ENCODE peak calls at places on chromosomes 7 and 10, in nine cellular contexts. Z is neural crest cell, V is fibroblast of villous mesenchyme, S is fibroblast of the aortic adventitia, X is pancreas, F is PC-3, D is GM20000, B is ovary, W is GM10248. Q is an unnamed sample.

GRCh38 chr10:116848032-116848911 is 1.0 kb upstream of the ENO4 start:
- DNase-seq in Z (no peak), V (no peak), S (no peak), X (no peak), F (no peak), D (peak), B (no peak), W (peak), Q (peak)

GRCh38 chr7:130877236-130877635 is 143.2 kb upstream of the KLF14 start:
- DNase-seq in Z (no peak), V (no peak), S (no peak), X (no peak), F (no peak), D (no peak), B (no peak), W (no peak), Q (no peak)

GRCh38 chr10:49312291-49312869 is 13.4 kb downstream of the C10orf71 start:
- DNase-seq in Z (no peak), V (no peak), S (no peak), X (no peak), F (no peak), D (no peak), B (no peak), W (no peak), Q (no peak)

GRCh38 chr7:56105508-56105907 is 768 bp downstream of the CHCHD2 start:
- DNase-seq in Z (no peak), V (peak), S (peak), X (peak), F (peak), D (no peak), B (no peak), W (no peak), Q (peak)

GRCh38 chr10:73096041-73096451 is 620 bp downstream of the P4HA1 start:
- DNase-seq in Z (peak), V (peak), S (peak), X (peak), F (peak), D (peak), B (peak), W (peak), Q (peak)

GRCh38 chr10:124733566-124734245 is 10.5 kb downstream of the FAM53B start:
- DNase-seq in Z (no peak), V (no peak), S (peak), X (no peak), F (no peak), D (no peak), B (no peak), W (no peak), Q (no peak)

GRCh38 chr10:600876-601275 is 88.6 kb downstream of the DIP2C start:
- DNase-seq in Z (no peak), V (no peak), S (peak), X (peak), F (no peak), D (no peak), B (no peak), W (no peak), Q (peak)

GRCh38 chr7:18614841-18615240 is 119.3 kb downstream of the HDAC9 start:
- DNase-seq in Z (no peak), V (no peak), S (no peak), X (no peak), F (no peak), D (no peak), B (no peak), W (no peak), Q (no peak)

GRCh38 chr7:65411249-65411648 is 37.6 kb downstream of the ZNF92 start:
- DNase-seq in Z (no peak), V (no peak), S (no peak), X (no peak), F (no peak), D (no peak), B (no peak), W (no peak), Q (no peak)

GRCh38 chr7:99618726-99619125 is 2.0 kb downstream of the ZSCAN25 start:
- DNase-seq in Z (no peak), V (peak), S (no peak), X (no peak), F (peak), D (no peak), B (no peak), W (no peak), Q (peak)

GRCh38 chr7:151485006-151485732 is 34.5 kb downstream of the RHEB start:
- DNase-seq in Z (no peak), V (peak), S (peak), X (no peak), F (peak), D (peak), B (no peak), W (no peak), Q (peak)

GRCh38 chr10:14889318-14889717 is 10.7 kb downstream of the SUV39H2 start:
- DNase-seq in Z (no peak), V (peak), S (peak), X (no peak), F (peak), D (peak), B (no peak), W (peak), Q (peak)
- TF ChIP-seq CTCF in Z (peak), V (peak), S (peak), X (no peak), F (peak), D (peak), B (no peak), W (peak), Q (peak)

GRCh38 chr7:154566877-154567276 is 436.0 kb downstream of the PAXIP1 start:
- DNase-seq in Z (no peak), V (no peak), S (no peak), X (no peak), F (no peak), D (no peak), B (no peak), W (no peak), Q (no peak)
- TF ChIP-seq CTCF in Z (peak), V (no peak), S (no peak), X (no peak), F (peak), D (no peak), B (no peak), W (no peak), Q (no peak)

GRCh38 chr7:235576-236395 is 43.4 kb downstream of the FAM20C start:
- DNase-seq in Z (no peak), V (no peak), S (no peak), X (peak), F (no peak), D (no peak), B (peak), W (no peak), Q (no peak)

GRCh38 chr7:240128-240676 is 47.8 kb downstream of the FAM20C start:
- DNase-seq in Z (no peak), V (no peak), S (no peak), X (no peak), F (no peak), D (no peak), B (no peak), W (no peak), Q (no peak)

GRCh38 chr7:234712-235553 is 42.6 kb downstream of the FAM20C start:
- DNase-seq in Z (no peak), V (peak), S (peak), X (no peak), F (peak), D (no peak), B (no peak), W (no peak), Q (no peak)

GRCh38 chr7:236967-237366 is 44.6 kb downstream of the FAM20C start:
- DNase-seq in Z (no peak), V (no peak), S (no peak), X (no peak), F (no peak), D (no peak), B (no peak), W (no peak), Q (no peak)

DNA sequence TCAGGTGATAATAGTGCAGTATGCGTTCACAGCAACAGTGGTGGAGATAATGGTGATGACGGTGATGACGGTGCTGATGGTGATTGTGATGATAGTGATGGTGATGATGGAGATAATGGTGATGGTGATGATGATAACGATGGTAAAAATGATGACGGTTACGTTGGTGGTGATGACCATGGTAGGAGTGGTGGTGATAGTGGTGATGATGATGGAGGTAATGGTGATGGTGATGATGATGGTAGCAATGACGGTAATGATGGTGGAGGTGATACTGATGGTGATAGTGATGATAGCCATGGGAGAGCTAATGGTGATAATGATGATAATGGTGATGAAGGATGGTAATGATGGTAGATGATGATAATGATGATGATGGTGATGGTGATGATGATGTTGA is 45.0 kb downstream of the FAM20C start:
- DNase-seq in Z (no peak), V (no peak), S (no peak), X (no peak), F (no peak), D (no peak), B (no peak), W (no peak), Q (no peak)
- TF ChIP-seq CTCF in Z (no peak), V (no peak), S (no peak), X (no peak), F (no peak), D (no peak), B (no peak), W (no peak), Q (no peak)

DNA sequence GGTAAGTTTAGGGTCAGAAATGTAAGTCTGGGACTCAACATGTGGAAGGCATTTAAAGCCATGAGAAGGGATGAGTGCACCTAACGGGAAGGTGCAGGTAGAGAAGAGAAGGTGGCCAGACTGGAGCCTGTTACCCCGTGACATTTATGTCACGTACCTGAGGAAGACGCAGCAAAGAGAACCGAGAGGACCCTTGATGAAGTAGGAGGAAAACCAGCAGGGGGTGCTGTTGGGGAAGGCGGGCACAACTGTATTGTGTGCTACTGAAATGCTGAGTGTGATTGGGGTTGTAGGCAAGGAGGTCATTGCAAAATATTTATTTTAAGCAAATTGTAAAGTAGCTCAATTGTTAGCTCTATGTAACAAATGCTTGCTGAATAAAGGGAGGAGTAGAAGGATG is 338.2 kb upstream of the PRKCQ start:
- DNase-seq in Z (peak), V (no peak), S (no peak), X (no peak), F (no peak), D (peak), B (peak), W (peak), Q (peak)
- TF ChIP-seq CTCF in Z (peak), V (no peak), S (peak), X (no peak), F (peak), D (peak), B (no peak), W (peak), Q (peak)

GRCh38 chr10:107444443-107444842 is 279.9 kb upstream of the SORCS1 start:
- DNase-seq in Z (no peak), V (no peak), S (no peak), X (no peak), F (no peak), D (no peak), B (no peak), W (no peak), Q (no peak)

GRCh38 chr10:107451047-107451446 is 286.5 kb upstream of the SORCS1 start:
- DNase-seq in Z (no peak), V (no peak), S (no peak), X (no peak), F (no peak), D (no peak), B (no peak), W (no peak), Q (no peak)

DNA sequence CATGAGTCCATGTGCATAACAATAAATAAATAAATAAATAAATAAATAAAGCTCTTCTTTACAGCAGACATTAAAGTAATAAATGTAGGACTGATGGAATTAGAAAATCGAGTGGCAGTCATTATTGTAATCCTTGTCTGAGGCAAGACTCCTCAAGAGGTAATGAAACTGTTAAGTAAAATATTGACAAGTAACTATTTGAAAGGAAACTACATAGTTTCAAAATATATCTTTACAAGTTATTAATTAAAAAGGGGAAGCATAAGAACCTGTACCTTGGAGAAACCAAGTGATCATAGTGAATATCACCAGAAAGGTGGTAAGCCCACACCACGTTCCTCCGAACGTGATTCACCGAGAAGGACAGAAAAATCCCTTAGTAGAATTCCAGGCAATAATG is 285.6 kb upstream of the SORCS1 start:
- DNase-seq in Z (no peak), V (no peak), S (no peak), X (no peak), F (no peak), D (no peak), B (no peak), W (no peak), Q (no peak)
- TF ChIP-seq CTCF in Z (no peak), V (no peak), S (no peak), X (no peak), F (no peak), D (no peak), B (no peak), W (no peak), Q (no peak)

GRCh38 chr10:113857210-113857609 is 2.7 kb downstream of the NHLRC2 start:
- DNase-seq in Z (no peak), V (no peak), S (no peak), X (no peak), F (no peak), D (no peak), B (no peak), W (no peak), Q (peak)
- TF ChIP-seq CTCF in Z (no peak), V (no peak), S (no peak), X (no peak), F (no peak), D (no peak), B (no peak), W (no peak), Q (no peak)

GRCh38 chr10:43785252-43785651 is 136.6 kb upstream of the ZNF32 start:
- DNase-seq in Z (no peak), V (no peak), S (no peak), X (no peak), F (peak), D (no peak), B (no peak), W (no peak), Q (no peak)
- TF ChIP-seq CTCF in Z (no peak), V (peak), S (peak), X (no peak), F (peak), D (no peak), B (no peak), W (peak), Q (peak)

DNA sequence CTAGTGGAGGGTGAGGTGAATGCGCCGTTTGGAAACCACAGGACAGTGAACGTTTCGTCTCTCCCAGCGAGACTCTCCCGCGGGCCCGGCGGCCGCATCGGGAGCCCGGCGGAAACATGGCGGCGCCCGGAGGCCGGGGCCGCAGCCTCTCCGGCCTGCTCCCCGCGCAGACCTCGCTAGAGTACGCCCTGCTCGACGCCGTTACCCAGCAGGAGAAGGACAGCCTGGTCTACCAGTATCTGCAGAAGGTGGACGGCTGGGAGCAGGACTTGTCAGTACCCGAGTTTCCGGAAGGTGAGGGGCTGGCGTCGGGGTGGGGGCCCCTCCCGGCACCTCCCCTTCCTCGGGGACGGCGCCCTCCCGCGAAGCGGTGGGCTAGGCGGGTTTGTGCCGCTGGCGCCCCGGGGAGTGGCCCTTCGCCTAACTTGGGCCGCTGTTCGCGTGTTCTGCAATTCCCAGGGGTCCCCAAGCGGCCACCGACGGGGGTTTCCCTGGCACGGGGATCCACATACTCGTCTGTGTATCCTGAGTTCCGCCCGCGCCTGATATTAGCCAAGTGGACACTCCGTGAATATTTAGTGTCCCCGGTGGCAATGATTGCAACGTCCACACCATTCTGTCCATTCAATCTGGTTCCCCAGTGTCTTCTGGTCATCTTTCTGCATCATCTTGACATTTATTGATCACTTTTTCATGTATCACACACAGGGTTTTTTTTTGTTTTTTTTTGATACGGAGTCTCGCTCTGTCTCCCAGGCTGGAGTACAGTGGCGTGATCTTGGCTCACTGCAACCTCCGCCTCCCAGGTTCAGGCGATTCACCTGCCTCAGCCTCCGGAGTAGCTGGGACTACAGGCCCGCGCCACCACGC is 531 bp downstream of the NHLRC2 start:
- DNase-seq in Z (peak), V (peak), S (peak), X (peak), F (no peak), D (peak), B (peak), W (peak), Q (peak)
- TF ChIP-seq CTCF in Z (peak), V (no peak), S (no peak), X (no peak), F (no peak), D (no peak), B (no peak), W (no peak), Q (no peak)

GRCh38 chr7:78435355-78435754 is 636.8 kb downstream of the PHTF2 start:
- DNase-seq in Z (no peak), V (no peak), S (no peak), X (no peak), F (no peak), D (no peak), B (no peak), W (no peak), Q (peak)

GRCh38 chr7:78433421-78433820 is 634.8 kb downstream of the PHTF2 start:
- DNase-seq in Z (no peak), V (no peak), S (no peak), X (no peak), F (no peak), D (no peak), B (no peak), W (no peak), Q (no peak)

GRCh38 chr7:78438433-78438832 is 639.9 kb downstream of the PHTF2 start:
- DNase-seq in Z (no peak), V (no peak), S (no peak), X (no peak), F (no peak), D (no peak), B (no peak), W (no peak), Q (no peak)

GRCh38 chr7:78437118-78437517 is 638.5 kb downstream of the PHTF2 start:
- DNase-seq in Z (no peak), V (peak), S (peak), X (no peak), F (no peak), D (no peak), B (no peak), W (no peak), Q (peak)

DNA sequence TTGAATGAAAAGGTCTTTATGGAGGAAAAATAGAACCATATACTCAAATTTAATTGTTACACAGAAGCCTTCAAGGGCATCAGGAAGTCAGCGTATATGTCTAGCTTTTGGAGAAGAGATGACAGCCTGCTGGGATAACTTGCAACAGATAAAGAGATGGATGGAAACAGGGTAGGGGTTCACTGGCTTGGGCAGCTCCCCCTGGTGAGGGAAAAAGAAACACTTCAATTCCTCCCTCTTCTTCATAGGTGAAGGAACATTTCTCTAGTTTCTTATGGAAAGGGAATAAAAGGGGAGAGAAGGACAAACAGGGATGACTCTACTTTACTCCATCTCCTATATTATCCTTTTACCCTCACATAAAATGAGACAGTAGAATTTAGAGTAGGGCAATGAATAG is 635.7 kb downstream of the PHTF2 start:
- DNase-seq in Z (no peak), V (no peak), S (no peak), X (no peak), F (no peak), D (no peak), B (no peak), W (no peak), Q (no peak)
- TF ChIP-seq CTCF in Z (peak), V (peak), S (no peak), X (no peak), F (peak), D (no peak), B (no peak), W (no peak), Q (no peak)